ENCODE peak calls at places on chromosomes 7 and 10, in four cellular contexts. X is A549, A is PC-3, M is hepatocyte. N is an unnamed sample.

GRCh38 chr10:15103513-15103912 is 6.4 kb downstream of the RPP38 start:
- DNase-seq in M (no peak), A (no peak), X (no peak), N (no peak)

GRCh38 chr7:129438839-129439640 is 4.8 kb downstream of the STRIP2 start:
- DNase-seq in X (peak), A (peak), M (peak), N (peak)

GRCh38 chr7:43456200-43456599 is 126.7 kb upstream of the STK17A start:
- DNase-seq in M (no peak), A (no peak), X (no peak), N (no peak)

GRCh38 chr7:121797283-121798037 is 75.5 kb upstream of the PTPRZ1 start:
- DNase-seq in A (no peak), X (no peak), M (no peak), N (no peak)

GRCh38 chr7:32108651-32109050 is 38.4 kb upstream of the PDE1C start:
- DNase-seq in X (no peak), A (peak), M (no peak), N (no peak)

GRCh38 chr10:70566515-70567290 is 35.8 kb downstream of the PRF1 start:
- DNase-seq in X (no peak), A (no peak), M (no peak), N (no peak)

GRCh38 chr10:91035650-91036292 is 114.9 kb upstream of the ANKRD1 start:
- DNase-seq in X (no peak), M (no peak), A (no peak), N (no peak)

GRCh38 chr7:155297517-155298287 is at the start of gene INSIG1:
- DNase-seq in X (peak), A (peak), M (peak), N (peak)

GRCh38 chr7:45178241-45179225 is 20.9 kb downstream of the RAMP3 start:
- DNase-seq in A (no peak), M (no peak), X (peak), N (peak)

DNA sequence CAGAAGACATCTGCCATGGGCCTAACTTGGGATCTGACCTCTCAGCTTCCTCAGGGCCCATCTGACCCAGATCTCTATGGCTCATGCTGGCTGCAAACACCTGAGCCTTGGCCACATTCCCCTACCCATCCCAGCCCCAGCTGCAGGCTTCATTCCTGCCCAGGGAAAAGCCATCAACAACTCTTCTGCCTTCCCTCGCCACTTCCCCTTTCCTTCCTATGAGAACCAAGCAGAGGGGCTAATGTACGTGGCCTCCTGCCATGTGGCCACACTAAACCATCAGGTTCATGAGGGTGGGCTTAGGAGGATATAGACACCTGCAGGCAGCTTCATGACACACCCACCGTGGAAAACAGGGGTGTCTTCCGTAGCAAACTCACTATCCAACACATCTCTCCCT is 312.2 kb downstream of the GALNT17 start:
- DNase-seq in A (no peak), M (no peak), X (no peak), N (no peak)
- H3K4me2 ChIP-seq in A (no peak), M (no peak), X (no peak), N (no peak)

GRCh38 chr10:73867126-73867807 is 7.1 kb downstream of the CAMK2G start:
- DNase-seq in M (no peak), A (no peak), X (no peak), N (no peak)

GRCh38 chr10:73865107-73865458 is 9.3 kb downstream of the CAMK2G start:
- DNase-seq in A (no peak), X (no peak), M (no peak), N (no peak)

GRCh38 chr10:73866621-73867020 is 7.7 kb downstream of the CAMK2G start:
- DNase-seq in A (no peak), M (no peak), X (no peak), N (no peak)

GRCh38 chr10:73864229-73864628 is 10.1 kb downstream of the CAMK2G start:
- DNase-seq in X (no peak), M (no peak), A (no peak), N (no peak)

GRCh38 chr10:73865459-73866442 is 8.6 kb downstream of the CAMK2G start:
- DNase-seq in A (no peak), M (no peak), X (no peak), N (no peak)
- H3K4me2 ChIP-seq in A (no peak), M (no peak), X (no peak), N (no peak)

GRCh38 chr7:105130580-105130979 is 116.6 kb downstream of the KMT2E start:
- DNase-seq in M (no peak), X (no peak), A (no peak), N (no peak)
- H3K4me2 ChIP-seq in M (no peak), X (no peak), A (no peak), N (no peak)

GRCh38 chr10:12020574-12020973 is 22.0 kb downstream of the UPF2 start:
- DNase-seq in A (no peak), M (no peak), X (no peak), N (no peak)
- H3K4me2 ChIP-seq in A (no peak), M (no peak), X (no peak), N (no peak)

GRCh38 chr10:75018873-75019272 is 92.6 kb upstream of the SAMD8 start:
- DNase-seq in M (no peak), X (no peak), A (no peak), N (no peak)
- H3K4me2 ChIP-seq in M (no peak), X (no peak), A (no peak), N (no peak)

DNA sequence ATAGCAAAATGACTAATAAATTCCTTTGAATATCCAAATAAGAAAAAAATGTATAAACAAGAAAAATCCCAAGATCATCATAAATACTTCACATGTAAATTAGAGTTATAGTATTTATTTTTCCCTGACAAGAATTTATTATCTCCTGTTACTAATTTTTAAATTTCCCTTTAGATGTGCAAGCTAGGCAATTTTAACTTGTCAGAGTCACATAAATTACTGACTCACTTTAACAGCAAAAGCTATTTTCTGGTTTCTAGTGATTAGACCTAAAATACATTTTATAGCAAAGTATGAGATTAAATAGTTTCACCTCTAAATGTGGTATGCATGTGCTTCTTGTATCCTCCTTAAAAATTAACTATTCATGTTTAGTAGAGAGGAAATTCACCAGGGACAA is 621.1 kb downstream of the DNAJB9 start:
- DNase-seq in M (no peak), X (no peak), A (no peak), N (no peak)
- H3K4me2 ChIP-seq in M (no peak), X (no peak), A (no peak), N (no peak)

N was measured in PC-9.